ENCODE peak calls at places on chromosomes 3 and 15, in eight cellular contexts. One of them, this sample, is unnamed.

GRCh38 chr3:47266709-47267489 is 15.7 kb downstream of the KIF9 start:
- DNase-seq in stomach: peak; percentile 69
- DNase-seq in CD8-positive, alpha-beta memory T cell: no peak
- DNase-seq in A549: peak; percentile 26
- DNase-seq in WERI-Rb-1: no peak
- DNase-seq in PC-9: peak; percentile 52
- DNase-seq in mammary epithelial cell: peak; percentile 93
- DNase-seq in esophagus squamous epithelium: no peak
- DNase-seq in this sample: peak; percentile 36

GRCh38 chr3:12629560-12629959 is 34.4 kb downstream of the RAF1 start:
- DNase-seq in PC-9: no peak
- DNase-seq in mammary epithelial cell: no peak
- DNase-seq in A549: no peak
- DNase-seq in stomach: peak; percentile 62
- DNase-seq in esophagus squamous epithelium: no peak
- DNase-seq in WERI-Rb-1: no peak
- DNase-seq in CD8-positive, alpha-beta memory T cell: no peak
- DNase-seq in this sample: no peak

GRCh38 chr3:189572249-189572648 is 58.9 kb upstream of the TP63 start:
- DNase-seq in stomach: no peak
- DNase-seq in WERI-Rb-1: no peak
- DNase-seq in PC-9: peak; percentile 95
- DNase-seq in esophagus squamous epithelium: no peak
- DNase-seq in A549: peak; percentile 82
- DNase-seq in CD8-positive, alpha-beta memory T cell: no peak
- DNase-seq in mammary epithelial cell: peak; percentile 89
- DNase-seq in this sample: no peak

GRCh38 chr3:194083253-194084224 is 52.4 kb upstream of the HES1 start:
- DNase-seq in PC-9: no peak
- DNase-seq in mammary epithelial cell: no peak
- DNase-seq in WERI-Rb-1: no peak
- DNase-seq in CD8-positive, alpha-beta memory T cell: no peak
- DNase-seq in stomach: no peak
- DNase-seq in A549: no peak
- DNase-seq in esophagus squamous epithelium: no peak
- DNase-seq in this sample: no peak

GRCh38 chr15:35649575-35649974 is 103.6 kb upstream of the DPH6 start:
- DNase-seq in PC-9: no peak
- DNase-seq in esophagus squamous epithelium: no peak
- DNase-seq in stomach: no peak
- DNase-seq in mammary epithelial cell: no peak
- DNase-seq in CD8-positive, alpha-beta memory T cell: no peak
- DNase-seq in A549: no peak
- DNase-seq in WERI-Rb-1: no peak
- DNase-seq in this sample: no peak

GRCh38 chr3:165751654-165752053 is 85.6 kb downstream of the BCHE start:
- DNase-seq in CD8-positive, alpha-beta memory T cell: no peak
- DNase-seq in PC-9: no peak
- DNase-seq in esophagus squamous epithelium: no peak
- DNase-seq in WERI-Rb-1: no peak
- DNase-seq in A549: no peak
- DNase-seq in mammary epithelial cell: no peak
- DNase-seq in stomach: no peak
- DNase-seq in this sample: no peak

GRCh38 chr3:103813955-103814354 is 1379.1 kb downstream of the ZPLD1 start:
- DNase-seq in WERI-Rb-1: no peak
- DNase-seq in CD8-positive, alpha-beta memory T cell: no peak
- DNase-seq in PC-9: no peak
- DNase-seq in esophagus squamous epithelium: no peak
- DNase-seq in stomach: no peak
- DNase-seq in mammary epithelial cell: no peak
- DNase-seq in A549: no peak
- DNase-seq in this sample: no peak

GRCh38 chr3:86563358-86563970 is 427.5 kb downstream of the VGLL3 start:
- DNase-seq in CD8-positive, alpha-beta memory T cell: no peak
- DNase-seq in WERI-Rb-1: no peak
- DNase-seq in A549: peak; percentile 57
- DNase-seq in stomach: no peak
- DNase-seq in PC-9: no peak
- DNase-seq in esophagus squamous epithelium: no peak
- DNase-seq in mammary epithelial cell: peak; percentile 15
- DNase-seq in this sample: no peak

GRCh38 chr3:123287962-123288302 is 86.2 kb downstream of the SEC22A start:
- DNase-seq in esophagus squamous epithelium: no peak
- DNase-seq in WERI-Rb-1: no peak
- DNase-seq in A549: no peak
- DNase-seq in CD8-positive, alpha-beta memory T cell: no peak
- DNase-seq in PC-9: no peak
- DNase-seq in stomach: no peak
- DNase-seq in mammary epithelial cell: no peak
- DNase-seq in this sample: no peak

GRCh38 chr3:194089357-194090177 is 46.4 kb upstream of the HES1 start:
- DNase-seq in stomach: peak; percentile 40
- DNase-seq in WERI-Rb-1: peak; percentile 8
- DNase-seq in mammary epithelial cell: peak; percentile 100
- DNase-seq in esophagus squamous epithelium: peak; percentile 55
- DNase-seq in A549: peak; percentile 94
- DNase-seq in CD8-positive, alpha-beta memory T cell: no peak
- DNase-seq in PC-9: peak; percentile 100
- DNase-seq in this sample: no peak

DNA sequence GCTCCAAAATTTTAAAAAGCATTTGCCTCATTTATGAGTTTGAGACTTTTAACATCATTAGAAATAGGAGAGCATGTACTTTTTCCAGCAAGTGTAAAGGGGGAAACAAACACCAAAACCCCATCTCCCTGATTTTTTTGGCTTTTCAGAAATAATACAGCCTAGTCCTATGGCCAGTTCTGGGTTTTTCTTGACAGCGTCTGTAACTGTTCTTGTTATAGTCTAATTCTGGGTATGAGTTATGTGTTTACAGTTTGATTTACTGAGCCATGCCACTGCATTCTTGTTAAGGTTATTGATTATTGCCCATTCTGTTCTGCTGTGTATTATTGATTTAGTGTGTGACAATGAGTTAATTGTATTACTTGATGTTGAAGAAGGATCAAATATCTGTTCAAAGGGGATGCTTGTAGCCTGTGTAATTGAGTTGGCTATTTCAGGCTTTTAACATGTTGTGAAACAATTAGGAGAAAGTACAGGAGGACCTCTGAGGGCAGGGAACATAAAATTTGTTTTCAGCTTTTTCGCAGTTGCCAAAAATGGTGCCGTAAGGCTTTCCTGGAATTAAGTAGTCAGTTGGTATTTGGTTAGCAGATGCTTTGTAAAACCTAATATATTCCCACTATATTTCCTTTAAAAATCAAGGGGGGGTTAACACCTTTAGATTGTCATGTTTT is 46.1 kb downstream of the MBNL1 start:
- DNase-seq in esophagus squamous epithelium: no peak
- DNase-seq in CD8-positive, alpha-beta memory T cell: no peak
- DNase-seq in A549: no peak
- DNase-seq in WERI-Rb-1: no peak
- DNase-seq in stomach: no peak
- DNase-seq in mammary epithelial cell: no peak
- DNase-seq in PC-9: peak; percentile 4
- DNase-seq in this sample: no peak
- H3K27ac ChIP-seq in esophagus squamous epithelium: peak overlapping the region; percentile 66
- H3K27ac ChIP-seq in CD8-positive, alpha-beta memory T cell: no peak overlapping the region
- H3K27ac ChIP-seq in A549: no peak overlapping the region
- H3K27ac ChIP-seq in WERI-Rb-1: no peak overlapping the region
- H3K27ac ChIP-seq in stomach: peak overlapping the region; percentile 23
- H3K27ac ChIP-seq in mammary epithelial cell: peak overlapping the region; percentile 58
- H3K27ac ChIP-seq in PC-9: no peak overlapping the region
- H3K27ac ChIP-seq in this sample: no peak overlapping the region

DNA sequence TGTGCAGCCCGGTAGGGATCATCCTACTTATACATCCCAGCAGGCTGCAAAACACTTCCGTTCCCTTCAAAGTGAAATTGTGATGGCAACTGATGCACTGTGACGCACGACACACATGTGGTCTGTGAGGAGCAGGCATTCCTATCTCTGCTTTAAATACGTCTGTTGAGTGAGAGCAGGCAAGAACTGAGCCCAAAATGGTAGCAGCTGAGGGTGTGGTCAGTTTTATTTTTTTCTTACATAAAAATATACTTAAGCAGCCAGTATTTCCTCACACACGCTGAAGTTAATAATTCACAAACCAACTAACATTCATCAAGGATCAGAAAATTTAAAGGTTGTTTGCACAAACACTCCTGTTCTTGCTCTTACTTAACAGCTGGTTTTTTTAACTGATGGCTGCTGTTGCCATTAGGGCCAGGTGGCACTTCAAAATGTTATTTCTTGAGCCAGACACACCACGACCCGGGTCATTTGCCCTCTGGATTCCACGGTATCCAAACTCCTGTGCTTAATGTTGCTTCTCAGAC is 23.9 kb downstream of the LRIG1 start:
- DNase-seq in PC-9: no peak
- DNase-seq in A549: no peak
- DNase-seq in mammary epithelial cell: no peak
- DNase-seq in CD8-positive, alpha-beta memory T cell: no peak
- DNase-seq in esophagus squamous epithelium: no peak
- DNase-seq in WERI-Rb-1: no peak
- DNase-seq in stomach: no peak
- DNase-seq in this sample: no peak
- H3K27ac ChIP-seq in PC-9: no peak overlapping the region
- H3K27ac ChIP-seq in A549: no peak overlapping the region
- H3K27ac ChIP-seq in mammary epithelial cell: no peak overlapping the region
- H3K27ac ChIP-seq in CD8-positive, alpha-beta memory T cell: no peak overlapping the region
- H3K27ac ChIP-seq in esophagus squamous epithelium: no peak overlapping the region
- H3K27ac ChIP-seq in WERI-Rb-1: no peak overlapping the region
- H3K27ac ChIP-seq in stomach: peak overlapping the region; percentile 90
- H3K27ac ChIP-seq in this sample: no peak overlapping the region

GRCh38 chr15:78079296-78080087 is 2.0 kb upstream of the TBC1D2B start:
- DNase-seq in CD8-positive, alpha-beta memory T cell: no peak
- DNase-seq in stomach: no peak
- DNase-seq in mammary epithelial cell: no peak
- DNase-seq in A549: no peak
- DNase-seq in esophagus squamous epithelium: no peak
- DNase-seq in PC-9: no peak
- DNase-seq in WERI-Rb-1: no peak
- DNase-seq in this sample: no peak

GRCh38 chr15:78075490-78076230 is 1.9 kb downstream of the TBC1D2B start:
- DNase-seq in A549: peak; percentile 38
- DNase-seq in esophagus squamous epithelium: no peak
- DNase-seq in stomach: peak; percentile 64
- DNase-seq in CD8-positive, alpha-beta memory T cell: no peak
- DNase-seq in WERI-Rb-1: no peak
- DNase-seq in mammary epithelial cell: peak; percentile 72
- DNase-seq in PC-9: no peak
- DNase-seq in this sample: no peak

GRCh38 chr15:78077053-78077859 is at the start of gene TBC1D2B:
- DNase-seq in A549: peak; percentile 58
- DNase-seq in CD8-positive, alpha-beta memory T cell: peak; percentile 71
- DNase-seq in mammary epithelial cell: peak; percentile 55
- DNase-seq in stomach: peak; percentile 70
- DNase-seq in PC-9: no peak
- DNase-seq in esophagus squamous epithelium: no peak
- DNase-seq in WERI-Rb-1: peak; percentile 62
- DNase-seq in this sample: peak; percentile 38

GRCh38 chr15:78077860-78078187 is 313 bp upstream of the TBC1D2B start:
- DNase-seq in mammary epithelial cell: no peak
- DNase-seq in esophagus squamous epithelium: no peak
- DNase-seq in CD8-positive, alpha-beta memory T cell: no peak
- DNase-seq in A549: no peak
- DNase-seq in stomach: no peak
- DNase-seq in WERI-Rb-1: no peak
- DNase-seq in PC-9: no peak
- DNase-seq in this sample: no peak

DNA sequence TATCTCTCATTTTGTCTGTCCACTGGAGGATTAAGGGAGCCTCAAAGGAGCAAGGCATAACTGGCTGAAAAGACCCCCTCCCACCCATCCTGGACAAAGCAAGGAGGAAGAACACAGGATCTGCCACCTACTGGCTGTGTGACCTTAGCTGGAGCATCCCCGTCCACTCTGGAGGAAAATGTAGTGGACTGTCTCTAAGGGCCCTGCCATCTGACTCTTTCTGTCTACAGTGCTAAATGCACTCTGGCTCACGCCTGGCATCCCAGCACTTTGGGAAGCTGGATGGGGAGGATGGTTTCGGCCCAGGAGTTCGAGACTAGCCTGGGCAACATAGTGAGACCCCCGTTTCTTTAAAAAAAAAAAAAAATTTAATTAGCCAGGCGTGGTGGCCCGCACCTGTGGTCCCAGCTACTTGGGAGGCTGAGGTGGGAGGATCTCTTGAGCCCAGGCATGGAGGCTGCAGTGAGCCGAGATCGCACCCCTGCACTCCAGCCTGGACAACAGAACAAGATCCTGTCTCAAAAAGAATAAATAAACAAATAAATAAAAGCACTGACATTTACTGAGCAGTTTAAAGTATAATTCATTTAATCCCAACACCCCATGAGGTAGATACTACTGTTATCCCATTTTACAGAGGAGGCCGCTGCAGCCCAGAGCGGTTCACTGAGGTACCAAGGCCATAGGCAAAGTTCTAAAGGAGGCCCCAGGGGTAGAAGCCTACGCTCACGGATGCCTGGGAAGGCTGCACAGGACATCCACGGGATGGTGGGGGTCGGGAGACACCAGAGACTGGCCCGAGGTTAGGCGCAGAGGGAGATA is 1.1 kb downstream of the TBC1D2B start:
- DNase-seq in PC-9: no peak
- DNase-seq in mammary epithelial cell: no peak
- DNase-seq in CD8-positive, alpha-beta memory T cell: no peak
- DNase-seq in WERI-Rb-1: peak; percentile 21
- DNase-seq in esophagus squamous epithelium: no peak
- DNase-seq in A549: no peak
- DNase-seq in stomach: no peak
- DNase-seq in this sample: no peak
- H3K27ac ChIP-seq in PC-9: no peak overlapping the region
- H3K27ac ChIP-seq in mammary epithelial cell: no peak overlapping the region
- H3K27ac ChIP-seq in CD8-positive, alpha-beta memory T cell: peak overlapping the region; percentile 72
- H3K27ac ChIP-seq in WERI-Rb-1: peak overlapping the region; percentile 75
- H3K27ac ChIP-seq in esophagus squamous epithelium: peak overlapping the region; percentile 94
- H3K27ac ChIP-seq in A549: peak overlapping the region; percentile 91
- H3K27ac ChIP-seq in stomach: peak overlapping the region; percentile 98
- H3K27ac ChIP-seq in this sample: peak overlapping the region; percentile 83

GRCh38 chr3:134425943-134426342 is 51.7 kb upstream of the AMOTL2 start:
- DNase-seq in CD8-positive, alpha-beta memory T cell: no peak
- DNase-seq in A549: no peak
- DNase-seq in esophagus squamous epithelium: no peak
- DNase-seq in mammary epithelial cell: no peak
- DNase-seq in WERI-Rb-1: no peak
- DNase-seq in stomach: no peak
- DNase-seq in PC-9: no peak
- DNase-seq in this sample: no peak

GRCh38 chr3:134426660-134427181 is 52.5 kb upstream of the AMOTL2 start:
- DNase-seq in PC-9: no peak
- DNase-seq in stomach: no peak
- DNase-seq in WERI-Rb-1: no peak
- DNase-seq in A549: peak; percentile 7
- DNase-seq in CD8-positive, alpha-beta memory T cell: no peak
- DNase-seq in esophagus squamous epithelium: no peak
- DNase-seq in mammary epithelial cell: peak; percentile 40
- DNase-seq in this sample: no peak

GRCh38 chr3:134430174-134430573 is 55.6 kb downstream of the ANAPC13 start:
- DNase-seq in PC-9: no peak
- DNase-seq in stomach: no peak
- DNase-seq in esophagus squamous epithelium: no peak
- DNase-seq in mammary epithelial cell: no peak
- DNase-seq in CD8-positive, alpha-beta memory T cell: no peak
- DNase-seq in WERI-Rb-1: no peak
- DNase-seq in A549: no peak
- DNase-seq in this sample: no peak

GRCh38 chr3:134427400-134428111 is 53.3 kb upstream of the AMOTL2 start:
- DNase-seq in A549: peak; percentile 94
- DNase-seq in PC-9: peak; percentile 98
- DNase-seq in mammary epithelial cell: peak; percentile 97
- DNase-seq in CD8-positive, alpha-beta memory T cell: no peak
- DNase-seq in WERI-Rb-1: no peak
- DNase-seq in stomach: no peak
- DNase-seq in esophagus squamous epithelium: no peak
- DNase-seq in this sample: no peak

GRCh38 chr3:134428396-134428795 is 54.1 kb upstream of the AMOTL2 start:
- DNase-seq in PC-9: no peak
- DNase-seq in CD8-positive, alpha-beta memory T cell: no peak
- DNase-seq in esophagus squamous epithelium: no peak
- DNase-seq in A549: no peak
- DNase-seq in WERI-Rb-1: no peak
- DNase-seq in stomach: no peak
- DNase-seq in mammary epithelial cell: no peak
- DNase-seq in this sample: no peak
- H3K27ac ChIP-seq in PC-9: peak overlapping the region; percentile 60
- H3K27ac ChIP-seq in CD8-positive, alpha-beta memory T cell: no peak overlapping the region
- H3K27ac ChIP-seq in esophagus squamous epithelium: no peak overlapping the region
- H3K27ac ChIP-seq in A549: peak overlapping the region; percentile 89
- H3K27ac ChIP-seq in WERI-Rb-1: peak overlapping the region; percentile 84
- H3K27ac ChIP-seq in stomach: no peak overlapping the region
- H3K27ac ChIP-seq in mammary epithelial cell: no peak overlapping the region
- H3K27ac ChIP-seq in this sample: no peak overlapping the region

This sample was measured in caudate nucleus.